ENCODE peak calls at places on chromosomes 1 and 21, in four cellular contexts. Z is HEK293T, W is GM12878, F is HepG2. J is an unnamed sample.

GRCh38 chr1:3133671-3134070 is 64.7 kb downstream of the PRDM16 start:
- DNase-seq in Z (no peak), W (no peak), F (peak), J (no peak)

GRCh38 chr1:26784023-26784871 is 3.5 kb upstream of the PIGV start:
- DNase-seq in Z (peak), W (no peak), F (peak), J (peak)

GRCh38 chr21:33157303-33157702 is 72.4 kb upstream of the IFNAR2 start:
- DNase-seq in Z (no peak), W (no peak), F (no peak), J (no peak)

GRCh38 chr1:19210772-19211549 is 895 bp upstream of the UBR4 start:
- DNase-seq in Z (no peak), W (no peak), F (no peak), J (no peak)

GRCh38 chr1:11342677-11343076 is 69.7 kb downstream of the UBIAD1 start:
- DNase-seq in Z (no peak), W (no peak), F (no peak), J (no peak)

GRCh38 chr1:8378981-8379470 is 61.1 kb downstream of the SLC45A1 start:
- DNase-seq in Z (no peak), W (no peak), F (no peak), J (no peak)

GRCh38 chr1:59146651-59147358 is 150.1 kb upstream of the FGGY start:
- DNase-seq in Z (peak), W (no peak), F (peak), J (no peak)

GRCh38 chr21:27480841-27481261 is 514.0 kb upstream of the ADAMTS5 start:
- DNase-seq in Z (no peak), W (no peak), F (no peak), J (no peak)

DNA sequence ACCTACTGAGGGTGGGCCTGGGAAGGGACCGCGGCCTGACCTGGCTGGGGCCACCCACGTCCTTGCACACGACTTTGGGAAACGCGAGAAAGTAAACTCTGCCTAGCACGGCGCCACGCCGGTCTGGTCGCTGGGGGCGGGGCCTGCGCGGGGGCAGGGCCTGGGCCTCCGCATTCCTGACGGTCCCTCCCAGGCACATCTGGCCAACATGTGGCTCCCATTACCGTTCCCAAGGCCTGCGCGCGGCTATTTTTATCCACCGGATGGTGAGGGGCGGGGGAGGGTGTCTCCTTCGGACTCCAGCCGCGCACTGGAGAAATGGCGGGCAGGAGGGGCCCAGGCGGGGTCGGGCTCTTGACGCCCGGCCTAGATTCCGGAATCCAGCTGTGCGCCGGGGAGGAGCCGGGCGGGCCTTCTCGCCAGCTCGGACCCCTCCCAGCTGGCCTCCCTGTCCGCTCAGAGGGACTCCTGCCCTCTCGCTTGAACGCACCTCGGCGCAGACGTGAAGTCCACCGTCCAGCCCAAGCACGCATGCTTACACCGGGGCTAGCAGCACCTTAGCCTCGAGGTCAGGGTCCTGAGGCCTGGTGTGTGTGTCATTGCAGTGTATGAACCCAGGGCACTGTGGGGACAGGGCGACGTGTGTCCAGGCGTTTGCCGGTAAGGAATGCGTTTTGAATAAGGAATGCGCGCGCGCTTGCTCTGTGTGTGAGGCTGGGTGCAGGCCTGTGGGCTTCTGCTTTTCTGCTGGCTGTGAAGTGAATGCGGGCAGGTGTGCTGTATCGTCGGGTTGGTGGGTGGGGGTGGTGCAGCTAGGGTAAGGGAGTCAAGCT is 2.1 kb downstream of the EVA1B start:
- DNase-seq in Z (no peak), W (no peak), F (no peak), J (peak)
- TF ChIP-seq TARDBP in Z (no peak), W (peak), F (no peak), J (peak)

DNA sequence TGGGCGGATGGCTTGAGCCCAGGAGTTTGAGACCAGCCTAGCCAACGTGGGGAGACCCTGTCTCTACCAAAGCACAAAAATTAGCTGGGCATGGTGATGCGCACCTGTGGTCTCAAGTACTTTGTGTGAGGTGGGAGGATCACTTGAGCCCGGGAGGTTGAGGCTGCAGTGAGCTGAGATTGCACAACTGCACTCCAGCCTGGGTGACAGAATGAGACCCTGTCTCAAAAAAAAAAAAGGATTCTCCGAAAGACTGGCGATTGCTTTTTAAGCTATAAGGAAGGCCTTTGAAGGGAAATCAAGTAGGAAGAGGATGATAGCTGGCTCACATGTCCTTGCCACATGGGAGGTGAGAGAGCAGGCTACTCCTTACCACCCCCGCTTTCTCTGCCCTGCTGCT is 3.7 kb upstream of the LAMTOR5 start:
- DNase-seq in Z (no peak), W (no peak), F (no peak), J (no peak)
- TF ChIP-seq TARDBP in Z (no peak), W (no peak), F (no peak), J (no peak)

GRCh38 chr1:90534669-90535379 is 182.3 kb downstream of the BARHL2 start:
- DNase-seq in Z (no peak), W (no peak), F (no peak), J (no peak)
- TF ChIP-seq TARDBP in Z (no peak), W (no peak), F (no peak), J (no peak)

GRCh38 chr1:198811436-198811835 is 172.6 kb downstream of the PTPRC start:
- DNase-seq in Z (no peak), W (no peak), F (no peak), J (no peak)

GRCh38 chr1:198809247-198809646 is 170.4 kb downstream of the PTPRC start:
- DNase-seq in Z (no peak), W (no peak), F (no peak), J (no peak)

GRCh38 chr1:198806861-198807260 is 168.0 kb downstream of the PTPRC start:
- DNase-seq in Z (no peak), W (no peak), F (no peak), J (no peak)

DNA sequence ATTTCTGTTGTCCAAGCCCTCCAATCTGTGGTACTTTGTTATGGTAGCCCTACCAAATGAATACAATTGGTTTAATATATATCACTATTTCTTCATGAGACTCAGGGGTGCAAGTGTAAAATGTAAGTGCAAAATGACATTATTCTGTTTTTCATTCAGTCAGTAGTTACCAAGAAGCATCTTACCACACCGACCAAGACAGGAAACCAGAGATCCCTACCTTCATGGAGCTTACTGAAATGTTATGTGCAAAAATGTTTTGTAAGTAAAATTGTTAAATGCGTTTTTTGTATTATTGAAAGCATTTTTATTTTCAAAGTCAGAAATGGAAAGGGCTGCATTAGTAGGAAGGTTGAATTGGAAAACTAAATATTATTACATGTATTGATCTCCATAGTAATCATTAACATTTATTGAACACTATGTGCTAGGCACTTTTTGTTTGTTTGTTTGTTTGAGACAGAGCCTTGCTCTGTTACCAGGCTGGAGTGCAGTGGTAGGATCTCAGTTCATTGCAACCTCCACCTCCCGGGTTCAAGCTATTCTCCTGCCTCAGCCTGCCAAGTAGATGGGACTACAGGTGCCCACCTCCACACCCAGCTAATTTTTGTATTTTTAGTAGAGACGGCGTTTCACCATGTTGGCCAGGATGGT is 166.8 kb downstream of the PTPRC start:
- DNase-seq in Z (no peak), W (no peak), F (no peak), J (no peak)
- TF ChIP-seq TARDBP in Z (no peak), W (no peak), F (no peak), J (no peak)

DNA sequence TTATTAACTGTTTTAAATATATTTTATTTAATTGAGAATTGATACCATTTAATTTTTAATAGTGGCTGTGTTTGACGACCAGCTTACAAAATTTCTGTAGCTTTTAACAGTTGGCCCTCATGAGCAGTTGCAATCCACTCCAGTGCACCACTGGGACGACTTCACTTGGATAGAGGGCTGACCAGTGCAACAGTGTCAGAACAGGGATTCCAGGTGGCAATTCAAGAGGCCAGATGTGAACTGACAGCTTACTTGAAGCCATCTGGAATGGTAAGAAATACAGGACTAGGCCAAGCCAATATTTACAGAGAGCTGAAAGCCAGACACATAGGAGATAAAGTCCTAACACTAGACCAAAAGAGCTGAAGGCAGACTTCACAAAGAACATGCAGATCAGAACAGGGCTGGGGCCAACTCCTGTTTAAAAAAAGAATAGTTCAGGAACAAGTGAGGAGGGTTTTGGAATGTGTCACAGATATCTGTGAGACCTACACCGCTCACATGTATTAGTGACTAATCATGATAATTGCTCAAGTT is 93.5 kb upstream of the NFIA start:
- DNase-seq in Z (no peak), W (no peak), F (no peak), J (no peak)
- TF ChIP-seq TARDBP in Z (no peak), W (no peak), F (no peak), J (no peak)

DNA sequence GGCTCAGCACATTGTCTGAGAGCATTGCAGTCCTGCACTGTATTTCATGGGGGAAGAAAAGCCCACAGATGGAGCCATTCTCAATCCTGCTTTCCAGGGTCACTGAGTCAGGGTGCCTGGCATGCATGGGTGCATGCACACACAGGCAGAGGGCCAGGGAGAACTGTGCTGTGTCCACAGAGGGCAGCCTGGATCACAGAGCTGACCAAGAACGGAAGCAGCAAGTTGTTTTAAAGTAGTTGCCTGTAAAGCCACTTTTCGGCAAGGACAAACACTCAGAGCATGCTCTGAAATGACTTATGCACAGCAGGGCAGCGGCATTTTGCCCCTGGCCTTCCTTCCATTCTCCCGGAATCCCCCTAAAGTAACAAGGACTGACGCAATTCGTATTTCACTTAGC is 3.6 kb downstream of the ERG start:
- DNase-seq in Z (no peak), W (no peak), F (no peak), J (no peak)
- TF ChIP-seq TARDBP in Z (no peak), W (no peak), F (no peak), J (no peak)

GRCh38 chr1:4366091-4366490 is 288.3 kb upstream of the AJAP1 start:
- DNase-seq in Z (no peak), W (no peak), F (no peak), J (no peak)
- TF ChIP-seq TARDBP in Z (no peak), W (no peak), F (no peak), J (no peak)

GRCh38 chr1:166170726-166171125 is 3.9 kb upstream of the FAM78B start:
- DNase-seq in Z (no peak), W (no peak), F (no peak), J (no peak)
- TF ChIP-seq TARDBP in Z (no peak), W (no peak), F (no peak), J (no peak)

DNA sequence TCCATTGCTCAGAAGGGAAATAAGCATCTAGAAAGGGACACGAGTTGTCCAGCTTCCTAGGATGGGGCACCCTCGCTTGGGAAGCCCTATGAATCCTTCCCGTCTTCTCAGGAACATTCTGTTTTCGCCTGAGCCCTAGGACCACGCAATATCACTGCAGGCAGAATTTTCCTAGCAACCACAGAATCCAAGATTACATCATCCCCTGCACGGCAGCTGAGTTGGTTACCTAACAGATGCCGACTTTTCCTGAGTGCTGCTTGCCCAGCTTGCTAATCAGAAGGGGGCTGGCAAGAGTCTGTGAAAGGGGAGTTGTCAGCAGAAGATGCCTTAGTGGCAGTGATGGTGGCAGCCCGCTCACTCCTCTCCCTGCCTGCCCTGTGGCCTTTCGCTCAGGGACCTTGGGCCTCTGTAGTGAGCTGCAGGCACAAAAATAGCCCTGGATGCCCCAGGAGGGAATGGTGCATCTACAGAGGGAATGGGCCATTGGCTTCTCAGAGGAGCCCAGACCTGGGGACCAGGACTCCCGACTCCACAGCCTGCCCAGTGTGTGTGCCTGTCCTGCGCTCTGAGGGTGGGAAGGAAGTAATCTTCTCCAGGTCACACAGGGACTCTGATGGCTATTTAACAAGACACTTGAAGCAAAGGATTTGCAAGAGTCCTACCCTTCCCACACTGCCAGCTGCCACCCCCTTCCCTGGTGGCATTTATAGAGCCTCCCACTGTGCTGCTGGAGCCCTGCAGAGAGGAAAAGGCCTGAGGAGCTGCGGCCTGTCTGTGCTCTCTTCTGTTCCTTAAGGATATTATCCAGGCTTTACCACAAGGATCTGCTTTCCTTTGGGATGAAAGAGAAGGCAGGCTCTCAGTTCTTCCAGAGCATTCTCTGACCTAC is 28.9 kb upstream of the CLSTN1 start:
- DNase-seq in Z (no peak), W (no peak), F (no peak), J (no peak)
- TF ChIP-seq TARDBP in Z (no peak), W (no peak), F (no peak), J (no peak)

J was measured in K562.